ENCODE peak calls at places on chromosomes 12 and 14, in nine cellular contexts. C is HL-60; A is CD4-positive, alpha-beta T cell; B is A172; H is CD8-positive, alpha-beta T cell; E is effector memory CD4-positive, alpha-beta T cell; L is non-pigmented ciliary epithelial cell; U is NCI-H1694; O is amygdala. Q is an unnamed sample.

GRCh38 chr14:32702571-32702970 is 236.1 kb upstream of the NPAS3 start:
- DNase-seq in C (no peak), A (no peak), B (no peak), H (no peak), E (peak), L (no peak), U (no peak), O (peak), Q (no peak)

GRCh38 chr12:5201554-5202243 is 158.0 kb downstream of the KCNA5 start:
- DNase-seq in C (no peak), A (no peak), B (peak), H (no peak), E (no peak), L (no peak), U (no peak), O (no peak), Q (no peak)

GRCh38 chr12:65891987-65892481 is 67.8 kb downstream of the HMGA2 start:
- DNase-seq in C (no peak), A (no peak), B (peak), H (no peak), E (no peak), L (peak), U (no peak), O (peak), Q (peak)

GRCh38 chr14:61281186-61281676 is at the start of gene TMEM30B:
- DNase-seq in C (no peak), A (peak), B (no peak), H (peak), E (peak), L (no peak), U (no peak), O (no peak), Q (no peak)

GRCh38 chr12:103742349-103742784 is 98.7 kb downstream of the NT5DC3 start:
- DNase-seq in C (no peak), A (no peak), B (peak), H (no peak), E (no peak), L (no peak), U (peak), O (peak), Q (no peak)

GRCh38 chr14:70885343-70886014 is 21.8 kb upstream of the PCNX1 start:
- DNase-seq in C (no peak), A (no peak), B (no peak), H (no peak), E (no peak), L (no peak), U (no peak), O (no peak), Q (no peak)

GRCh38 chr12:113080692-113081091 is 24.2 kb downstream of the DTX1 start:
- DNase-seq in C (no peak), A (no peak), B (no peak), H (no peak), E (no peak), L (no peak), U (no peak), O (no peak), Q (no peak)

GRCh38 chr12:537772-538171 is 78.0 kb downstream of the B4GALNT3 start:
- DNase-seq in C (no peak), A (no peak), B (no peak), H (no peak), E (no peak), L (no peak), U (no peak), O (no peak), Q (no peak)

GRCh38 chr12:123398177-123398916 is 14.4 kb downstream of the KMT5A start:
- DNase-seq in C (no peak), A (no peak), B (no peak), H (no peak), E (no peak), L (peak), U (no peak), O (no peak), Q (peak)

GRCh38 chr12:124915249-124916236 is 1.1 kb upstream of the UBC start:
- DNase-seq in C (no peak), A (no peak), B (peak), H (no peak), E (no peak), L (no peak), U (no peak), O (no peak), Q (no peak)

GRCh38 chr12:124293286-124294003 is 1.4 kb upstream of the RFLNA start:
- DNase-seq in C (no peak), A (no peak), B (no peak), H (no peak), E (no peak), L (no peak), U (no peak), O (no peak), Q (no peak)

GRCh38 chr12:6539276-6540134 is 5.2 kb downstream of the GAPDH start:
- DNase-seq in C (no peak), A (no peak), B (no peak), H (no peak), E (no peak), L (no peak), U (no peak), O (no peak), Q (no peak)

GRCh38 chr12:48744251-48745008 is 27.9 kb upstream of the CCNT1 start:
- DNase-seq in C (no peak), A (no peak), B (no peak), H (no peak), E (no peak), L (no peak), U (no peak), O (no peak), Q (no peak)

GRCh38 chr12:109681986-109682707 is 31.5 kb upstream of the FAM222A start:
- DNase-seq in C (no peak), A (no peak), B (no peak), H (no peak), E (no peak), L (no peak), U (no peak), O (no peak), Q (no peak)

GRCh38 chr14:76763362-76764041 is 2.2 kb downstream of the VASH1 start:
- DNase-seq in C (no peak), A (no peak), B (no peak), H (no peak), E (no peak), L (no peak), U (peak), O (no peak), Q (no peak)

GRCh38 chr12:109719123-109720022 is 5.7 kb downstream of the FAM222A start:
- DNase-seq in C (no peak), A (no peak), B (no peak), H (no peak), E (no peak), L (no peak), U (no peak), O (no peak), Q (no peak)

GRCh38 chr14:101506921-101507300 is 54.4 kb upstream of the DIO3 start:
- DNase-seq in C (no peak), A (no peak), B (no peak), H (no peak), E (no peak), L (no peak), U (no peak), O (no peak), Q (no peak)

GRCh38 chr12:68007023-68007422 is 17.8 kb downstream of the IFNG-AS1 start:
- DNase-seq in C (no peak), A (no peak), B (no peak), H (no peak), E (no peak), L (no peak), U (no peak), O (no peak), Q (no peak)

GRCh38 chr14:37594916-37595808 is at the start of the genes FOXA1 and TTC6:
- DNase-seq in C (peak), A (no peak), B (no peak), H (no peak), E (no peak), L (no peak), U (peak), O (no peak), Q (no peak)

GRCh38 chr12:50662121-50662480 is 101.8 kb upstream of the ATF1 start:
- DNase-seq in C (no peak), A (no peak), B (no peak), H (no peak), E (no peak), L (no peak), U (no peak), O (no peak), Q (no peak)

GRCh38 chr14:31124197-31124596 is 83.4 kb downstream of the HECTD1 start:
- DNase-seq in C (no peak), A (no peak), B (no peak), H (no peak), E (no peak), L (no peak), U (no peak), O (no peak), Q (no peak)

GRCh38 chr14:105203057-105203494 is 22.0 kb upstream of the NUDT14 start:
- DNase-seq in C (peak), A (peak), B (no peak), H (peak), E (peak), L (no peak), U (peak), O (peak), Q (no peak)

GRCh38 chr14:104243200-104243599 is 104.8 kb downstream of the KIF26A start:
- DNase-seq in C (no peak), A (no peak), B (no peak), H (no peak), E (no peak), L (no peak), U (no peak), O (no peak), Q (no peak)